ENCODE peak calls at places on chromosome 1, in six cellular contexts. I, N, L, U, W and D are unnamed samples.

GRCh38 chr1:183996396-183996795 is 41.1 kb downstream of the COLGALT2 start:
- DNase-seq in W (no peak), N (no peak), U (no peak), I (no peak), L (no peak), D (no peak)

GRCh38 chr1:111920221-111921024 is 69.0 kb downstream of the KCND3 start:
- DNase-seq in U (peak), W (no peak), L (peak), N (no peak), I (peak), D (peak)

GRCh38 chr1:201260236-201260591 is 23.1 kb upstream of the PKP1 start:
- DNase-seq in L (no peak), I (no peak), W (no peak), N (no peak), U (peak), D (no peak)

GRCh38 chr1:207362962-207363858 is 41.7 kb downstream of the CD55 start:
- DNase-seq in U (no peak), N (no peak), I (no peak), W (no peak), L (no peak), D (no peak)

GRCh38 chr1:217343907-217344306 is 287.0 kb downstream of the GPATCH2 start:
- DNase-seq in W (no peak), N (no peak), U (no peak), L (no peak), I (no peak), D (no peak)

GRCh38 chr1:200035397-200035955 is 8.0 kb downstream of the NR5A2 start:
- DNase-seq in I (no peak), U (no peak), W (no peak), N (no peak), L (no peak), D (no peak)

GRCh38 chr1:205483372-205483771 is 21.1 kb upstream of the CDK18 start:
- DNase-seq in I (no peak), N (no peak), W (no peak), U (no peak), L (no peak), D (no peak)

GRCh38 chr1:57377731-57378139 is 46.1 kb downstream of the DAB1 start:
- DNase-seq in L (no peak), U (no peak), I (no peak), N (no peak), W (no peak), D (no peak)

GRCh38 chr1:16202281-16203210 is 9.9 kb downstream of the ARHGEF19 start:
- DNase-seq in U (no peak), L (peak), W (no peak), N (no peak), I (no peak), D (no peak)

GRCh38 chr1:17658837-17659236 is 96.3 kb upstream of the ACTL8 start:
- DNase-seq in U (no peak), N (no peak), I (no peak), L (no peak), W (peak), D (no peak)

GRCh38 chr1:86567341-86567740 is 20.5 kb downstream of the CLCA4 start:
- DNase-seq in W (no peak), U (no peak), I (no peak), L (no peak), N (no peak), D (no peak)

GRCh38 chr1:14897080-14897449 is 256.5 kb upstream of the TMEM51 start:
- DNase-seq in U (no peak), W (no peak), L (no peak), N (peak), I (no peak), D (no peak)

GRCh38 chr1:218257371-218257770 is 27.7 kb upstream of the RRP15 start:
- DNase-seq in N (no peak), W (no peak), I (no peak), U (no peak), L (no peak), D (no peak)

DNA sequence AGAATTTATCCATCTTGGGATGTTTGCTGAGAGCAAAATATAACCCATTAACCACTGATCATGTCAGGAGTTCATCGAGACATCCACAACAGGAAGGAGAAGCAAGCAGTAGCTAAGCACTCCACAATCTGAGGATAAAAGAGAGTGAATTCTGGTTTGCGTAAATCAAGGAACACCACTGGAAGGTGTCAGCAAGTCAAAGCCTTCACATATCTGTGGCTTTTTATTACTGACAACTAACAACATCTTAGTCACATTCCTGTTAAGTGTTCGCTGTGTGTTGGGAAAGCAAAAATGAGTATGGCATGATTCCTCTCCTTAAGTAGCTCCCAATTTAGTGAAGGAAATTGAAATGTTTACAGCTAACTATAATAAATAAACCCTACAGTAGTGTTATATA is 44.5 kb upstream of the DARS2 start:
- DNase-seq in W (no peak), I (no peak), L (no peak), U (no peak), N (no peak), D (no peak)
- TF ChIP-seq POLR2A in W (no peak), I (no peak), L (no peak), U (no peak), N (no peak), D (no peak)

GRCh38 chr1:108600504-108600903 is 40.6 kb downstream of the EEIG2 start:
- DNase-seq in N (no peak), W (no peak), I (no peak), U (no peak), L (no peak), D (no peak)
- H3K4me3 ChIP-seq in N (no peak), W (no peak), I (no peak), U (no peak), L (no peak), D (no peak)

GRCh38 chr1:5001466-5001865 is 347.1 kb downstream of the AJAP1 start:
- DNase-seq in N (no peak), U (peak), L (no peak), W (no peak), I (no peak), D (no peak)

GRCh38 chr1:5010656-5011055 is 356.2 kb downstream of the AJAP1 start:
- DNase-seq in I (no peak), L (no peak), N (no peak), U (peak), W (no peak), D (no peak)

GRCh38 chr1:5010236-5010635 is 355.8 kb downstream of the AJAP1 start:
- DNase-seq in L (no peak), U (peak), W (no peak), N (no peak), I (no peak), D (no peak)

GRCh38 chr1:5009376-5010065 is 355.1 kb downstream of the AJAP1 start:
- DNase-seq in I (no peak), W (no peak), L (no peak), N (no peak), U (peak), D (no peak)

GRCh38 chr1:5005171-5005570 is 350.8 kb downstream of the AJAP1 start:
- DNase-seq in W (no peak), N (no peak), L (no peak), U (peak), I (no peak), D (no peak)
- TF ChIP-seq POLR2AphosphoS5 in W (no peak), N (no peak), L (no peak), U (no peak), I (no peak), D (no peak)

GRCh38 chr1:30232288-30232899 is 491.0 kb downstream of the MATN1 start:
- DNase-seq in L (no peak), I (no peak), N (peak), W (no peak), U (no peak), D (no peak)

GRCh38 chr1:30225336-30225735 is 498.0 kb downstream of the MATN1 start:
- DNase-seq in N (no peak), I (no peak), U (no peak), L (no peak), W (no peak), D (no peak)

GRCh38 chr1:30229557-30229956 is 493.8 kb downstream of the MATN1 start:
- DNase-seq in N (no peak), L (no peak), W (no peak), U (no peak), I (no peak), D (no peak)

GRCh38 chr1:30229960-30230359 is 493.4 kb downstream of the MATN1 start:
- DNase-seq in U (no peak), W (no peak), N (no peak), I (no peak), L (no peak), D (no peak)

DNA sequence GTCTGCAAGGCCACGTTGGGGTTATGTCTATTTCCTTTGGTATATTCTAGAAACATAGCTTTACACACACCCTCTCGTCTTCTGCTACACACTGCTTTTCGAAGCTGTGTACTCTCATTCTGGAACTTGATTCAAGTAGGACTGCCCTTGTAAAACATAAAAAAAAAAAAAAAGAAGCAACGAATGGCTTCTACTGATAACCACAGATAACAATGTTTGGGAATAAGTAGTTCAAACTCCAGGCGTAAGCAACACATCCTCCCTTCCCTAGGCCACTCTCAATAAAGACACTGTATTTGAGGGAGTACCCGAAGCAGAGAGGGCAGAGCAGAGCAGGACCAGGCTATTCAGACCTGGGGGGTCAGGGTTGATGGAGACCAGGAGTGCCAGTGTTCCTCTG is 496.7 kb downstream of the MATN1 start:
- DNase-seq in N (no peak), U (no peak), L (no peak), I (no peak), W (no peak), D (no peak)
- TF ChIP-seq POLR2A in N (no peak), U (no peak), L (no peak), I (no peak), W (no peak), D (no peak)

DNA sequence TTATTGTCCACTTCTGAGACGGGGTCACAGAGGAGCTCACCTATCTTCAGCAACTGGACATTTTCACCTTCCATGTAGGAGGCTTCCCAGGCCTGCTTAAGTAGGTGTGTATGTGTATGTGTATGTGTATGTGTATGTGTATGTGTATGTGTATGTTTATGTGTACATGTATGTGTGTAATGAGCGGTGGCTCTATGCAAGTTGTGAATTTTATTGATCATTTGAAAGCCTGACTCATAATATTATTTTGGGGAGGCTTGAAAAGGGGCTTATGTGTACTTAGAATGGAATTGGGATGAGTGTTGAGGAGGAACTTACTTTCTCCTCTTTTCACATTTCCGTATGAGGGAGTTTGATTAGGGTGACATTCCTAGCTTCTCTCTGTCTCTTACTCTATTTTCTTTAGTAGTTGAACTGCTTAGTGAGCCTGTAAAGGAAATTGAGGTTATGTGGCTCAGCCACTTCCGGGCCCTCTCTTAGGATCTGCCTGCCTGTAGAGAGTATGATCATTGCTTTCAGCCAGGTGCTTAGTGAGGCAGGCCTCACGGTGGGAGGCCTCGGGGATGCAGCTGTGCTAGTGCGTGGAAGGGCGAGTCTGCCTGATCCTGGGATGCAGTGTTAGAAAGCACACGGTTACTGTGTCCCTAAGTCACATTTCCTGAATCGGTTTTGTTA is 61.0 kb downstream of the IER5 start:
- DNase-seq in W (peak), U (peak), L (peak), N (no peak), I (no peak), D (peak)
- H3K4me3 ChIP-seq in W (no peak), U (no peak), L (no peak), N (no peak), I (no peak), D (no peak)

GRCh38 chr1:186212574-186213224 is 162.4 kb downstream of the TPR start:
- DNase-seq in W (peak), U (no peak), L (peak), N (peak), I (peak), D (no peak)
- TF ChIP-seq POLR2AphosphoS5 in W (peak), U (no peak), L (no peak), N (no peak), I (peak), D (no peak)

GRCh38 chr1:58815069-58815679 is 31.3 kb upstream of the JUN start:
- DNase-seq in W (peak), N (peak), U (peak), L (peak), I (peak), D (peak)
- TF ChIP-seq POLR2A in W (peak), N (no peak), U (no peak), L (peak), I (peak), D (no peak)

GRCh38 chr1:81806432-81806770 is 5.7 kb downstream of the ADGRL2 start:
- DNase-seq in U (no peak), W (no peak), N (no peak), I (no peak), L (no peak), D (no peak)
- H3K4me3 ChIP-seq in U (no peak), W (no peak), N (no peak), I (no peak), L (no peak), D (no peak)

DNA sequence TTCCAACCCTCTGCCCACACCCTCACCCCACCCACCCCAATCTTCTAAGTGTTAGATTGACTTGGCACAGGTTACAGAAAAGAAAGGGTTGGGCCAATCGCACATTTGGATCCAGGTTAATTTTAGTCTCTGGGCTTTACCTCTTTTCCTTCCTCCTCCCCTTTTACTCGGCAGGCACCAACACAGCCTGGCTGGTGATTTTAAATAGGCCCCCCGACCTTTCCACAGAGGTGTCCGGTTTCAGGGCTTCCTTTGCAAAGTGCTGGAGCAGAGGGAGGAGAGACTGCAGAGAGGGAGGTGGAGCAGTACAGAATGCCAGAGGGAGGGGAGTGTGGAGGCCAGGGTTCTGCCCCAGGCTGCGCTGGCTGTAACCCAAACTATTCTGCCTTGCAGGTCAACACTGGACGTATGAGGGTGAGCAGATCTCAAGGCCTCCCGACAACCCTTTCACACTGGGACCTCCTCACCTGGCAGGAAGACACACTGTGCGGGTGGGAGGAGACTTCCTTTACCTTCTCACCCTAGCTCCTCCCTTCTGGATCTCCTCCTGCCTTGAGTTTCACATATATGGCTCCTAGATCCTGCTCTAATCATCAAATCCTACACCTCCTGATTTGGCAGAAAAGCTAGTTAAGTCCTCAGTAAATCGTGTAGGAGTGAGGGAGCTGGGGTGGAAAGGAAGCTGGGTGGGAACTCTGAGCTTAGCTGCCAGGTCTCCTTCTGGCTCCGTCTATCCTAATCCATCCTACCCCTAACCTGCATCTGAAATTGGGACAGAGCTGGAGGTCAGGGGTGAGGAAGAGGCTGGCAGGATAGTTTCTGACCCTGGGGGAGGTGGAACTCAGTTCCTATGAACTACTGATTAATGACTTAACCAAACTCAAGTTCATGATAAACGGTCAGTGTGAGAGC is 2.4 kb downstream of the CA14 start:
- DNase-seq in N (no peak), I (no peak), L (peak), U (no peak), W (peak), D (peak)
- TF ChIP-seq POLR2AphosphoS5 in N (peak), I (peak), L (no peak), U (no peak), W (peak), D (peak)